ENCODE peak calls at places on chromosomes 4 and X, in five cellular contexts. One of them, this sample, is unnamed.

GRCh38 chr4:8302331-8302730 is 32.8 kb downstream of the HTRA3 start:
- DNase-seq in stimulated activated CD4-positive, alpha-beta T cell treated with anti-CD3 and anti-CD28 coated beads, TNF-alpha, amount 100 ng/mL, for 4 hours: no peak
- DNase-seq in RPMI7951: no peak
- DNase-seq in NCI-H345: no peak
- DNase-seq in islet precursor cell: no peak
- DNase-seq in this sample: no peak

GRCh38 chr4:15765910-15766703 is 12.0 kb upstream of the CD38 start:
- DNase-seq in stimulated activated CD4-positive, alpha-beta T cell treated with anti-CD3 and anti-CD28 coated beads, TNF-alpha, amount 100 ng/mL, for 4 hours: no peak
- DNase-seq in RPMI7951: no peak
- DNase-seq in NCI-H345: no peak
- DNase-seq in islet precursor cell: no peak
- DNase-seq in this sample: no peak

GRCh38 chrX:115892787-115893671 is 277.5 kb upstream of the AGTR2 start:
- DNase-seq in stimulated activated CD4-positive, alpha-beta T cell treated with anti-CD3 and anti-CD28 coated beads, TNF-alpha, amount 100 ng/mL, for 4 hours: no peak
- DNase-seq in RPMI7951: peak
- DNase-seq in NCI-H345: peak
- DNase-seq in islet precursor cell: peak
- DNase-seq in this sample: peak

GRCh38 chrX:109709129-109709631 is 23.9 kb downstream of the ACSL4 start:
- DNase-seq in stimulated activated CD4-positive, alpha-beta T cell treated with anti-CD3 and anti-CD28 coated beads, TNF-alpha, amount 100 ng/mL, for 4 hours: no peak
- DNase-seq in RPMI7951: peak
- DNase-seq in NCI-H345: no peak
- DNase-seq in islet precursor cell: no peak
- DNase-seq in this sample: no peak

GRCh38 chr4:75841641-75842520 is 60.4 kb downstream of the PPEF2 start:
- DNase-seq in stimulated activated CD4-positive, alpha-beta T cell treated with anti-CD3 and anti-CD28 coated beads, TNF-alpha, amount 100 ng/mL, for 4 hours: no peak
- DNase-seq in RPMI7951: no peak
- DNase-seq in NCI-H345: peak
- DNase-seq in islet precursor cell: no peak
- DNase-seq in this sample: no peak

GRCh38 chr4:101128473-101128872 is 218.9 kb downstream of the PPP3CA start:
- DNase-seq in stimulated activated CD4-positive, alpha-beta T cell treated with anti-CD3 and anti-CD28 coated beads, TNF-alpha, amount 100 ng/mL, for 4 hours: no peak
- DNase-seq in RPMI7951: no peak
- DNase-seq in NCI-H345: no peak
- DNase-seq in islet precursor cell: no peak
- DNase-seq in this sample: no peak

GRCh38 chrX:148135738-148136137 is 154.6 kb downstream of the FMR1NB start:
- DNase-seq in stimulated activated CD4-positive, alpha-beta T cell treated with anti-CD3 and anti-CD28 coated beads, TNF-alpha, amount 100 ng/mL, for 4 hours: no peak
- DNase-seq in RPMI7951: peak
- DNase-seq in NCI-H345: no peak
- DNase-seq in islet precursor cell: no peak
- DNase-seq in this sample: no peak

GRCh38 chrX:25523574-25523973 is 507.8 kb upstream of the ARX start:
- DNase-seq in stimulated activated CD4-positive, alpha-beta T cell treated with anti-CD3 and anti-CD28 coated beads, TNF-alpha, amount 100 ng/mL, for 4 hours: no peak
- DNase-seq in RPMI7951: no peak
- DNase-seq in NCI-H345: peak
- DNase-seq in islet precursor cell: peak
- DNase-seq in this sample: peak

GRCh38 chrX:56233100-56233499 is 944 bp downstream of the KLF8 start:
- DNase-seq in stimulated activated CD4-positive, alpha-beta T cell treated with anti-CD3 and anti-CD28 coated beads, TNF-alpha, amount 100 ng/mL, for 4 hours: no peak
- DNase-seq in RPMI7951: peak
- DNase-seq in NCI-H345: no peak
- DNase-seq in islet precursor cell: no peak
- DNase-seq in this sample: no peak

GRCh38 chr4:25608644-25609043 is 47.0 kb upstream of the SLC34A2 start:
- DNase-seq in stimulated activated CD4-positive, alpha-beta T cell treated with anti-CD3 and anti-CD28 coated beads, TNF-alpha, amount 100 ng/mL, for 4 hours: no peak
- DNase-seq in RPMI7951: no peak
- DNase-seq in NCI-H345: no peak
- DNase-seq in islet precursor cell: no peak
- DNase-seq in this sample: no peak

GRCh38 chr4:116217781-116218180 is 867.6 kb downstream of the TRAM1L1 start:
- DNase-seq in stimulated activated CD4-positive, alpha-beta T cell treated with anti-CD3 and anti-CD28 coated beads, TNF-alpha, amount 100 ng/mL, for 4 hours: no peak
- DNase-seq in RPMI7951: no peak
- DNase-seq in NCI-H345: no peak
- DNase-seq in islet precursor cell: no peak
- DNase-seq in this sample: no peak

GRCh38 chr4:173211838-173212237 is 43.2 kb downstream of the GALNT7 start:
- DNase-seq in stimulated activated CD4-positive, alpha-beta T cell treated with anti-CD3 and anti-CD28 coated beads, TNF-alpha, amount 100 ng/mL, for 4 hours: no peak
- DNase-seq in RPMI7951: peak
- DNase-seq in NCI-H345: no peak
- DNase-seq in islet precursor cell: no peak
- DNase-seq in this sample: peak

GRCh38 chrX:13892856-13893255 is 76.0 kb upstream of the GPM6B start:
- DNase-seq in stimulated activated CD4-positive, alpha-beta T cell treated with anti-CD3 and anti-CD28 coated beads, TNF-alpha, amount 100 ng/mL, for 4 hours: no peak
- DNase-seq in RPMI7951: no peak
- DNase-seq in NCI-H345: no peak
- DNase-seq in islet precursor cell: no peak
- DNase-seq in this sample: no peak

GRCh38 chrX:16462912-16463311 is 187.0 kb upstream of the S100G start:
- DNase-seq in stimulated activated CD4-positive, alpha-beta T cell treated with anti-CD3 and anti-CD28 coated beads, TNF-alpha, amount 100 ng/mL, for 4 hours: no peak
- DNase-seq in RPMI7951: peak
- DNase-seq in NCI-H345: no peak
- DNase-seq in islet precursor cell: no peak
- DNase-seq in this sample: no peak

GRCh38 chrX:67624324-67624723 is 80.5 kb downstream of the AR start:
- DNase-seq in stimulated activated CD4-positive, alpha-beta T cell treated with anti-CD3 and anti-CD28 coated beads, TNF-alpha, amount 100 ng/mL, for 4 hours: no peak
- DNase-seq in RPMI7951: no peak
- DNase-seq in NCI-H345: no peak
- DNase-seq in islet precursor cell: no peak
- DNase-seq in this sample: no peak

GRCh38 chrX:108044554-108045256 is at the start of gene VSIG1:
- DNase-seq in stimulated activated CD4-positive, alpha-beta T cell treated with anti-CD3 and anti-CD28 coated beads, TNF-alpha, amount 100 ng/mL, for 4 hours: no peak
- DNase-seq in RPMI7951: no peak
- DNase-seq in NCI-H345: no peak
- DNase-seq in islet precursor cell: no peak
- DNase-seq in this sample: no peak

GRCh38 chrX:45667666-45668065 is 467.0 kb upstream of the DIPK2B start:
- DNase-seq in stimulated activated CD4-positive, alpha-beta T cell treated with anti-CD3 and anti-CD28 coated beads, TNF-alpha, amount 100 ng/mL, for 4 hours: no peak
- DNase-seq in RPMI7951: peak
- DNase-seq in NCI-H345: no peak
- DNase-seq in islet precursor cell: no peak
- DNase-seq in this sample: no peak

GRCh38 chrX:65985922-65986588 is 53.8 kb downstream of the VSIG4 start:
- DNase-seq in stimulated activated CD4-positive, alpha-beta T cell treated with anti-CD3 and anti-CD28 coated beads, TNF-alpha, amount 100 ng/mL, for 4 hours: no peak
- DNase-seq in RPMI7951: peak
- DNase-seq in NCI-H345: no peak
- DNase-seq in islet precursor cell: peak
- DNase-seq in this sample: peak